ENCODE peak calls at places on chromosomes 4 and X, in nine cellular contexts. S, C, P, H, M, V, B, J and U are unnamed samples.

GRCh38 chr4:150126201-150126879 is 48.1 kb downstream of the DCLK2 start:
- DNase-seq in P (no peak), C (no peak), V (no peak), S (peak; percentile 68), J (no peak), M (no peak), B (no peak), H (no peak), U (no peak)

GRCh38 chr4:107994894-107995293 is 5.2 kb downstream of the HADH start:
- DNase-seq in V (no peak), B (no peak), P (no peak), J (no peak), S (no peak), H (no peak), M (no peak), C (no peak), U (no peak)

GRCh38 chrX:24294619-24295018 is 19.2 kb downstream of the SUPT20HL2 start:
- DNase-seq in S (no peak), B (peak; percentile 59), V (peak; percentile 22), H (no peak), J (no peak), M (peak; percentile 53), P (no peak), C (no peak), U (peak; percentile 58)

GRCh38 chr4:32172086-32172485 is 1451.9 kb downstream of the PCDH7 start:
- DNase-seq in V (no peak), M (no peak), J (no peak), C (no peak), B (no peak), S (no peak), H (no peak), P (no peak), U (no peak)

GRCh38 chr4:36235306-36235705 is 9.0 kb downstream of the ARAP2 start:
- DNase-seq in B (no peak), V (no peak), C (no peak), P (no peak), H (peak; percentile 8), J (no peak), S (peak; percentile 7), M (no peak), U (no peak)

GRCh38 chr4:80124246-80125211 is 51.5 kb upstream of the ANTXR2 start:
- DNase-seq in J (no peak), M (no peak), V (no peak), H (no peak), P (no peak), B (no peak), C (no peak), S (no peak), U (no peak)

GRCh38 chr4:1643971-1644735 is 40.0 kb downstream of the FAM53A start:
- DNase-seq in H (peak; percentile 46), S (no peak), P (peak; percentile 71), B (no peak), J (no peak), C (no peak), V (no peak), M (no peak), U (no peak)

GRCh38 chr4:39846135-39846534 is 131.6 kb downstream of the PDS5A start:
- DNase-seq in B (no peak), P (no peak), H (no peak), J (no peak), M (no peak), S (peak; percentile 19), C (no peak), V (no peak), U (no peak)

DNA sequence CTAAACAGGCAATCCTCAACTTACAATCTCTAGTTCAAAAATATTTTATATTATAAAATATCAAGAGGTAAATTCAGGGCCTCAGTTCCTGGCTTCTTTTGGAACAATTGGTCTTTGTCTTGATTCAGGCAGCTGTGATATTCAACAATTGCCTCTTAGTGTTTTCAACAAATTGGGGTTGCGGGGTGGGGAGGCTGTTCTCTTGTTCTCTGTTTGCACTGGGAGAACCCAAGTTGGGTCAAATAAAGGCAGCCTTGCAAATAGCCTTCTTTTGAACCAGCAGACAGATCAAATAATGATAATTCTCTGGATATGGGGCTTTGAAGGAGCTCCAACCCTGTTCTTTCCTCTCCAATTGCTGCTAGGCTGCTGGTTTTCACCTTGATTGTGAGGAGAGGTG is 142.5 kb downstream of the COL4A5 start:
- DNase-seq in S (no peak), J (no peak), M (no peak), V (no peak), C (no peak), P (no peak), H (no peak), B (no peak), U (no peak)
- H3K27me3 ChIP-seq in S (no peaks in the 10 kb centered on the region), J (no peaks in the 10 kb centered on the region), M (no peaks in the 10 kb centered on the region), V (no peaks in the 10 kb centered on the region), C (no peaks in the 10 kb centered on the region), P (peaks cover 4% of the 10 kb centered on the region), H (no peaks in the 10 kb centered on the region), B (no peaks in the 10 kb centered on the region), U (no peaks in the 10 kb centered on the region)

DNA sequence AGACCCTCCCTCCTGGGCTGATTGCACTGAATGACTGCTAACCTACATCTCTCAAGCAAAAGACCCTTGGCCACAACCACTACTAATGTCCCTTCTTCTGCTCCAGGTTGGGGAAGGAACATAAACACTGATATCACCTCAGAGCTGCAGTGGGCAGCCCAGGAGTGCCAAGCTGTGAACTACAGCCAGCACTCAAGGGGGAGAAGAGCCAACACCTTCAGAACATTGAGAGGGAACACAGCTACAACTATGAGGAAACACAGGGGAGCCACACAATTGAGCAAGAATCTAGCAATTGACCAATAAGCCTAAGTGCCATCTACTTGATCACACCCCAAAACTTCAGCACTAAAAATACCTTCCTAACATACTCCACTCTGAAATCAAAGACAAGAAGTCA is 222.8 kb downstream of the SPATA18 start:
- DNase-seq in H (no peak), C (no peak), P (no peak), B (no peak), V (no peak), J (no peak), S (no peak), M (no peak), U (no peak)
- H3K36me3 ChIP-seq in H (no peaks in the 10 kb centered on the region), C (no peaks in the 10 kb centered on the region), P (no peaks in the 10 kb centered on the region), B (no peaks in the 10 kb centered on the region), V (no peaks in the 10 kb centered on the region), J (no peaks in the 10 kb centered on the region), S (no peaks in the 10 kb centered on the region), M (no peaks in the 10 kb centered on the region), U (no peaks in the 10 kb centered on the region)

DNA sequence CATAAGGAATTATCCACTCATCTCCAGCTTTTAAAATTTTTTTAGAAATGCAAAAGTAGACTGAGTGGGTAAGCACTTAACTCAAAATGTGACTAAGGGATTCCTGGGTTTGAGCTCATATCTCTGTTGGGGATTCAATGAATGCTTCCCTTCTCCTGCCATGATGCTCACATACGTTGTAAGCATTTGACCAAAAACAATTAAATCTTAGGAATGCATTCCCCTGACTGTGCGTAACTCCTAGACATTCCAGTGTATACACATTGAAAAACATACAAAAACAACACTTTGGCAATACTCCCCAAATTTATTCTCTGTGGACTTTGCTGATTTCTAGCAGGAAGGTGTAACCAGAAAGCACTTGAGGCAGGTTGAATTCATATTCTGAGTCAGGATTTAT is 29.8 kb downstream of the SPANXA2 start:
- DNase-seq in P (no peak), S (peak; percentile 42), B (no peak), H (no peak), J (no peak), C (no peak), M (no peak), V (no peak), U (no peak)
- H3K27me3 ChIP-seq in P (no peaks in the 10 kb centered on the region), S (no peaks in the 10 kb centered on the region), B (no peaks in the 10 kb centered on the region), H (no peaks in the 10 kb centered on the region), J (no peaks in the 10 kb centered on the region), C (no peaks in the 10 kb centered on the region), M (no peaks in the 10 kb centered on the region), V (no peaks in the 10 kb centered on the region), U (no peaks in the 10 kb centered on the region)

DNA sequence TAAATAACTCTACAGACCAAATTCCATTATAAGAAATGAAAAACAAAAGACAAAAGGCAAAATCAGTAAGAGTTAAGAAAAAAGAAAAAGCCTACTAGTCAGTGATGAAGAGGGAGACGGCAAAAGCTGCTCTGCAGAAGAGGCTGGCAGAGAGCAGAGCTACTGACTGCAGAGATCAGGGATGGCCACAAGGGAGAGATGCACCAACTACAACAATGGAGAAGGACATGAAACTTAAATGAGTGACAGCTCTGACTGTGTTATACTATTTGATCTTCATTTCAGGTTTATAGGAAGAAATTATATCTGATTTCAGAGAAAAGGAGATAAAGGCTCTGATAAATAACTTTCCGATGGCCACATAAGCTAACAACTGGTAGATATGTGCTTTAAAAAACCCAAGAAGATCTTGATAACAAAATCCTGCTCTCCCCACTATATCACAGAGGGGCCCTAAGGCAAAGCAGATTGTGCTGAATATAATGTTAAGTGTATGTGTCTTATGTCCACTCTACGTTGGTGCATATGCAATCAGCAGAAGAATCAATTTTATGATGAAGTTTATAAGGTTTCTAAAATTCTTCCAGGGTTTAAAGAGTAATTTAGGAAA is 58.4 kb upstream of the COX18 start:
- DNase-seq in P (no peak), J (no peak), H (peak; percentile 16), B (peak; percentile 23), S (peak; percentile 5), C (no peak), M (no peak), V (peak; percentile 17), U (peak; percentile 4)
- H3K36me3 ChIP-seq in P (peaks cover 59% of the 10 kb centered on the region), J (peaks cover 20% of the 10 kb centered on the region), H (peaks cover 2% of the 10 kb centered on the region), B (no peaks in the 10 kb centered on the region), S (peaks cover 23% of the 10 kb centered on the region), C (peaks cover 61% of the 10 kb centered on the region), M (peaks cover 4% of the 10 kb centered on the region), V (peaks cover 3% of the 10 kb centered on the region), U (peaks cover 58% of the 10 kb centered on the region)

GRCh38 chr4:16083217-16084191 is at the start of gene PROM1:
- DNase-seq in J (peak; percentile 37), C (peak; percentile 52), H (peak; percentile 81), V (no peak), B (peak; percentile 63), P (peak; percentile 79), M (peak; percentile 55), S (no peak), U (no peak)
- H3K27me3 ChIP-seq in J (peaks cover 26% of the 10 kb centered on the region), C (peaks cover 54% of the 10 kb centered on the region), H (peaks cover 28% of the 10 kb centered on the region), V (peaks cover 49% of the 10 kb centered on the region), B (no peaks in the 10 kb centered on the region), P (peaks cover 46% of the 10 kb centered on the region), M (no peaks in the 10 kb centered on the region), S (peaks cover 67% of the 10 kb centered on the region), U (peaks cover 50% of the 10 kb centered on the region)